ENCODE peak calls at places on chromosomes 16 and 17, in nine cellular contexts. K is sigmoid colon, Q is transverse colon, V is spleen, J is endothelial cell of umbilical vein, F is IMR-90, X is K562, S is A549, M is prostate gland. H is an unnamed sample.

GRCh38 chr17:19018600-19018950 is 14.0 kb upstream of the FAM83G start:
- DNase-seq in K (no peak), Q (no peak), V (no peak), J (no peak), F (no peak), X (no peak), S (no peak), M (no peak), H (no peak)

GRCh38 chr16:69105501-69106361 is at the start of gene HAS3:
- DNase-seq in K (no peak), Q (peak; percentile 75), V (peak; percentile 78), J (peak; percentile 69), F (peak; percentile 48), X (peak; percentile 85), S (peak; percentile 84), M (peak; percentile 52), H (peak; percentile 58)

GRCh38 chr17:83098241-83099085 is 19.1 kb downstream of the METRNL start:
- DNase-seq in K (no peak), Q (no peak), V (no peak), J (no peak), F (no peak), X (peak; percentile 32), S (no peak), M (no peak), H (no peak)

GRCh38 chr17:6108382-6108781 is 38.2 kb downstream of the WSCD1 start:
- DNase-seq in K (no peak), Q (peak; percentile 71), V (peak; percentile 5), J (no peak), F (no peak), X (no peak), S (no peak), M (no peak), H (no peak)

GRCh38 chr17:65561394-65562205 is at the start of gene AXIN2:
- DNase-seq in K (peak; percentile 95), Q (peak; percentile 92), V (peak; percentile 93), J (peak; percentile 87), F (peak; percentile 85), X (peak; percentile 96), S (peak; percentile 90), M (peak; percentile 89), H (peak; percentile 93)

GRCh38 chr16:1108299-1109252 is 12.5 kb upstream of the C1QTNF8 start:
- DNase-seq in K (peak; percentile 92), Q (peak; percentile 55), V (no peak), J (no peak), F (peak; percentile 0), X (no peak), S (no peak), M (peak; percentile 85), H (peak; percentile 80)

GRCh38 chr17:44353656-44354331 is 8.7 kb downstream of the GRN start:
- DNase-seq in K (no peak), Q (peak; percentile 41), V (peak; percentile 83), J (no peak), F (no peak), X (peak; percentile 16), S (no peak), M (no peak), H (peak; percentile 23)

GRCh38 chr17:182164-182751 is 808 bp upstream of the DOC2B start:
- DNase-seq in K (no peak), Q (no peak), V (no peak), J (no peak), F (no peak), X (no peak), S (no peak), M (no peak), H (peak; percentile 95)

GRCh38 chr16:689175-689897 is 862 bp downstream of the WDR24 start:
- DNase-seq in K (no peak), Q (no peak), V (no peak), J (no peak), F (no peak), X (no peak), S (no peak), M (no peak), H (no peak)

GRCh38 chr16:3577302-3577752 is at the start of gene NLRC3:
- DNase-seq in K (no peak), Q (peak; percentile 28), V (peak; percentile 84), J (peak; percentile 22), F (no peak), X (no peak), S (no peak), M (no peak), H (no peak)

GRCh38 chr17:15468142-15468541 is 721 bp upstream of the CDRT4 start:
- DNase-seq in K (no peak), Q (peak; percentile 39), V (no peak), J (no peak), F (no peak), X (no peak), S (no peak), M (no peak), H (no peak)

GRCh38 chr17:75260679-75261335 is 599 bp downstream of the GGA3 start:
- DNase-seq in K (no peak), Q (no peak), V (no peak), J (no peak), F (peak; percentile 24), X (no peak), S (no peak), M (no peak), H (no peak)

GRCh38 chr17:4768281-4768680 is 3.4 kb upstream of the TM4SF5 start:
- DNase-seq in K (no peak), Q (no peak), V (no peak), J (no peak), F (no peak), X (no peak), S (no peak), M (no peak), H (no peak)

GRCh38 chr17:4770632-4771031 is 1.1 kb upstream of the TM4SF5 start:
- DNase-seq in K (no peak), Q (no peak), V (no peak), J (no peak), F (no peak), X (no peak), S (no peak), M (no peak), H (no peak)

GRCh38 chr17:4769628-4770027 is 2.1 kb upstream of the TM4SF5 start:
- DNase-seq in K (no peak), Q (no peak), V (no peak), J (no peak), F (no peak), X (no peak), S (no peak), M (no peak), H (no peak)

GRCh38 chr17:4771519-4772234 is at the start of gene TM4SF5:
- DNase-seq in K (no peak), Q (peak; percentile 87), V (no peak), J (no peak), F (no peak), X (no peak), S (peak; percentile 60), M (no peak), H (no peak)

GRCh38 chr17:4772235-4772613 is 538 bp downstream of the TM4SF5 start:
- DNase-seq in K (no peak), Q (peak; percentile 74), V (no peak), J (no peak), F (no peak), X (no peak), S (no peak), M (no peak), H (no peak)
- H3K27ac ChIP-seq in K (no peak overlapping the region), Q (peak overlapping the region; percentile 82), V (no peak overlapping the region), J (no peak overlapping the region), F (no peak overlapping the region), X (no peak overlapping the region), S (peak overlapping the region; percentile 53), M (no peak overlapping the region), H (no peak overlapping the region)

GRCh38 chr17:28404007-28404406 is 2.0 kb downstream of the SLC46A1 start:
- DNase-seq in K (no peak), Q (no peak), V (no peak), J (no peak), F (no peak), X (no peak), S (no peak), M (no peak), H (no peak)

GRCh38 chr17:28404461-28404811 is 1.6 kb downstream of the SLC46A1 start:
- DNase-seq in K (no peak), Q (no peak), V (no peak), J (no peak), F (no peak), X (no peak), S (no peak), M (no peak), H (no peak)

GRCh38 chr17:28406478-28406824 is 439 bp upstream of the SLC46A1 start:
- DNase-seq in K (no peak), Q (no peak), V (no peak), J (no peak), F (no peak), X (no peak), S (no peak), M (no peak), H (no peak)

GRCh38 chr17:28405632-28406477 is at the start of gene SLC46A1:
- DNase-seq in K (peak; percentile 81), Q (peak; percentile 73), V (peak; percentile 87), J (peak; percentile 24), F (no peak), X (peak; percentile 92), S (peak; percentile 61), M (peak; percentile 48), H (peak; percentile 60)

GRCh38 chr17:28404812-28405570 is 1.0 kb downstream of the SLC46A1 start:
- DNase-seq in K (no peak), Q (no peak), V (no peak), J (no peak), F (no peak), X (no peak), S (no peak), M (no peak), H (peak; percentile 58)
- TF ChIP-seq POLR2A in K (no peak), Q (no peak), V (no peak), J (no peak), F (no peak), X (no peak), S (no peak), M (no peak), H (peak; percentile 29)

DNA sequence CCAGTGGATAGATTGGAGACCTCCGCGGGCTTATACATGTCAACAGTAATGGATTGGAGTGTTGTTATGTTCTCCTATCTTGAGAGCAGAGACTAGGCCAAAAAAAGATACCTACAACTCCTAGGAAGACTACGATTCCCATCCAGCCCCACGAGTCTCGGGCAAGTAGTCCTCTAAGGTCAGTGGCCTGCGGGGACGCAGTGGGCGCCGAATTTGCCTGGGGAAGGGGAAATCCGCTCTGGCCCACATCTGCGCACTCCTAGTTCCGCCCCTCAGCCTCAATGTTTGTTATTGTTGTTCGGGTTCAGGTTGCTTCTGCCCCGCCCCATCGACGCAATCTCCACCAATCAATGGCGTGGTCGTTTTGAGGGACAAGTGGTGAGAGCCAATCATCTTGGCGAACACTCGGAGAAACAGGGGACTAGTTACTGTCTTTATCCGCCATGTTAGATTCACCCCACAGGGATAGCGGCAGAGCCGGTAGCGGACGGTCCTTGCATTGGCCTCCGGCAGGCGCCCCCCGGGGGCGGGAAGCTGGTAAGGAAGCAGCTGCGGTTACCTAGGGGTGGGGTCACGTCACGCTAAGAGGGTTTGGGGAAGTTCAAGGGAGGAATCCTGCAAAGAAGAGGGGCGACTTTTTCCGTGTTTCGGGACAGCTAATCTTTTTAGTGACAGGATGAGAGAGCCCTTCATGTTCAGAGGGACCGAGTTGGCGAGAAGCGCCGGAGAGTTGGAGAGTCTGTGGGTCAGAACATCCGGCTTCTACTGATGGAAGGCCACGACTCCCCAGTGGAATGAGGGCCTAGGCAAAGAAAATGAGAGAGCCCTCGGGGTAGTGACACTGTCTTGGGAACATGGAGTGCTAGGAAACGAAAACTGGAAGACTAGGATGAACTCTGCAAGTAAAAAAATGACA is at the start of gene NBR1:
- DNase-seq in K (peak; percentile 98), Q (peak; percentile 97), V (peak; percentile 96), J (peak; percentile 99), F (peak; percentile 98), X (peak; percentile 94), S (peak; percentile 99), M (peak; percentile 98), H (peak; percentile 94)
- TF ChIP-seq CTCF in K (no peak), Q (no peak), V (peak; percentile 57), J (no peak), F (peak; percentile 24), X (peak; percentile 71), S (no peak), M (no peak), H (no peak)

GRCh38 chr17:70074236-70074830 is 692 bp upstream of the KCNJ16 start:
- DNase-seq in K (no peak), Q (no peak), V (no peak), J (no peak), F (no peak), X (no peak), S (no peak), M (no peak), H (no peak)
- H3K27ac ChIP-seq in K (no peak overlapping the region), Q (no peak overlapping the region), V (no peak overlapping the region), J (no peak overlapping the region), F (no peak overlapping the region), X (no peak overlapping the region), S (peak overlapping the region; percentile 27), M (no peak overlapping the region), H (peak overlapping the region; percentile 62)